ENCODE peak calls at places on chromosome 20, in ten cellular contexts. T is naive thymus-derived CD4-positive, alpha-beta T cell; S is GDM1; J is activated CD4-positive, alpha-beta T cell treated with anti-CD3 and anti-CD28 coated beads for 36 hours; K is ELF-1; Q is MM.1S; R is ACHN; L is natural killer cell; Z is mucosa of descending colon; B is posterior vena cava. C is an unnamed sample.
A peak's percentile ranks its signal among the peaks of the same experiment; 100 is the strongest.

GRCh38 chr20:57881466-57882405 is 171.9 kb upstream of the PMEPA1 start:
- DNase-seq in L (no peak), Q (no peak), R (no peak), J (no peak), B (no peak), Z (no peak), S (no peak), K (no peak), T (no peak), C (peak; percentile 77)

GRCh38 chr20:33370296-33370695 is 31.0 kb downstream of the CDK5RAP1 start:
- DNase-seq in B (no peak), T (peak; percentile 36), L (peak; percentile 48), Z (peak; percentile 22), S (no peak), Q (no peak), J (peak; percentile 59), R (peak; percentile 38), K (no peak), C (no peak)

GRCh38 chr20:3768342-3769130 is 983 bp upstream of the ADISSP start:
- DNase-seq in B (peak; percentile 92), S (peak; percentile 67), L (peak; percentile 67), J (peak; percentile 89), K (peak; percentile 95), T (peak; percentile 87), Z (peak; percentile 79), R (peak; percentile 80), Q (peak; percentile 70), C (no peak)

GRCh38 chr20:63087236-63087871 is 80.6 kb upstream of the BHLHE23 start:
- DNase-seq in Q (no peak), K (no peak), T (no peak), S (no peak), B (peak; percentile 72), L (no peak), J (peak; percentile 1), R (no peak), Z (no peak), C (peak; percentile 62)

GRCh38 chr20:62638055-62638570 is 4.2 kb upstream of the SLCO4A1 start:
- DNase-seq in T (no peak), Q (no peak), L (no peak), J (no peak), R (no peak), S (no peak), B (no peak), Z (no peak), K (no peak), C (no peak)

GRCh38 chr20:51195419-51195901 is 172.6 kb upstream of the KCNG1 start:
- DNase-seq in J (peak; percentile 20), Z (no peak), K (no peak), R (peak; percentile 43), Q (no peak), B (no peak), T (no peak), S (no peak), L (no peak), C (peak; percentile 16)

GRCh38 chr20:38685853-38686473 is 38.3 kb upstream of the SLC32A1 start:
- DNase-seq in Q (peak; percentile 60), T (peak; percentile 39), S (peak; percentile 11), B (no peak), K (peak; percentile 66), R (peak; percentile 58), L (peak; percentile 24), J (peak; percentile 72), Z (peak; percentile 69), C (no peak)

GRCh38 chr20:36154696-36155628 is at the start of gene EPB41L1:
- DNase-seq in J (no peak), R (no peak), S (no peak), Z (peak; percentile 18), Q (no peak), B (no peak), T (peak; percentile 8), L (no peak), K (peak; percentile 36), C (no peak)

GRCh38 chr20:10502098-10502526 is 67.0 kb downstream of the SLX4IP start:
- DNase-seq in R (no peak), Z (no peak), Q (no peak), L (no peak), B (no peak), K (no peak), J (peak; percentile 45), T (peak; percentile 29), S (peak; percentile 21), C (no peak)

GRCh38 chr20:61733891-61734732 is 331.6 kb downstream of the TAF4 start:
- DNase-seq in B (peak; percentile 69), K (no peak), Q (no peak), J (no peak), R (no peak), Z (no peak), T (no peak), L (no peak), S (no peak), C (no peak)

GRCh38 chr20:62651285-62652021 is 9.2 kb downstream of the SLCO4A1 start:
- DNase-seq in R (no peak), T (peak; percentile 90), B (peak; percentile 93), L (peak; percentile 63), Z (peak; percentile 84), J (peak; percentile 90), Q (peak; percentile 96), K (no peak), S (no peak), C (no peak)

GRCh38 chr20:61099786-61100185 is 152.3 kb upstream of the CDH4 start:
- DNase-seq in Q (no peak), J (no peak), Z (no peak), T (no peak), L (no peak), B (no peak), R (no peak), K (no peak), S (no peak), C (no peak)

GRCh38 chr20:37407573-37408002 is 61.6 kb downstream of the SRC start:
- DNase-seq in L (no peak), Q (no peak), R (peak; percentile 37), T (no peak), J (no peak), B (no peak), Z (no peak), S (no peak), K (no peak), C (no peak)

GRCh38 chr20:59010995-59011873 is 4.2 kb upstream of the CTSZ start:
- DNase-seq in J (peak; percentile 16), B (peak; percentile 80), Z (no peak), T (no peak), L (no peak), R (peak; percentile 91), K (no peak), S (no peak), Q (no peak), C (peak; percentile 82)

GRCh38 chr20:46240881-46241280 is 67.4 kb downstream of the CDH22 start:
- DNase-seq in L (no peak), Z (no peak), S (no peak), B (peak; percentile 47), T (no peak), R (no peak), J (no peak), Q (no peak), K (no peak), C (no peak)

GRCh38 chr20:52536841-52537400 is 345.3 kb upstream of the ZFP64 start:
- DNase-seq in Z (no peak), T (no peak), Q (no peak), J (no peak), R (peak; percentile 27), L (no peak), B (no peak), K (no peak), S (no peak), C (no peak)

GRCh38 chr20:4457566-4458543 is 263.9 kb upstream of the PRND start:
- DNase-seq in J (no peak), Z (no peak), Q (no peak), B (no peak), R (no peak), L (no peak), K (peak; percentile 31), S (no peak), T (no peak), C (no peak)

GRCh38 chr20:51497542-51498467 is 44.7 kb downstream of the NFATC2 start:
- DNase-seq in J (peak; percentile 78), Z (peak; percentile 12), Q (no peak), B (no peak), T (peak; percentile 71), R (no peak), S (peak; percentile 86), K (no peak), L (peak; percentile 48), C (peak; percentile 83)

GRCh38 chr20:40860487-40860902 is 168.1 kb upstream of the TOP1 start:
- DNase-seq in L (no peak), T (no peak), J (no peak), S (no peak), Z (no peak), B (peak; percentile 74), K (peak; percentile 26), Q (no peak), R (no peak), C (no peak)

GRCh38 chr20:50120935-50121693 is 8.2 kb upstream of the UBE2V1 start:
- DNase-seq in L (peak; percentile 41), B (peak; percentile 86), Q (peak; percentile 70), R (peak; percentile 67), T (peak; percentile 78), S (peak; percentile 55), K (peak; percentile 66), J (peak; percentile 79), Z (peak; percentile 77), C (no peak)

GRCh38 chr20:2595076-2595475 is 57.4 kb upstream of the NOP56 start:
- DNase-seq in T (no peak), Z (no peak), L (no peak), R (no peak), K (no peak), B (no peak), Q (no peak), S (no peak), J (no peak), C (no peak)

GRCh38 chr20:38730989-38731737 is 6.9 kb downstream of the SLC32A1 start:
- DNase-seq in S (peak; percentile 6), Q (peak; percentile 77), T (peak; percentile 75), J (peak; percentile 90), Z (peak; percentile 71), R (peak; percentile 54), L (peak; percentile 74), K (peak; percentile 88), B (peak; percentile 92), C (peak; percentile 92)

GRCh38 chr20:2816583-2817340 is 598 bp downstream of the TMEM239 start:
- DNase-seq in Q (no peak), L (no peak), B (peak; percentile 71), S (no peak), J (peak; percentile 59), Z (no peak), T (peak; percentile 23), R (no peak), K (peak; percentile 46), C (peak; percentile 88)

GRCh38 chr20:47487175-47487917 is 14.3 kb upstream of the NCOA3 start:
- DNase-seq in Q (peak; percentile 98), L (peak; percentile 53), K (no peak), S (no peak), J (peak; percentile 78), B (no peak), Z (peak; percentile 21), T (peak; percentile 64), R (no peak), C (no peak)

GRCh38 chr20:12410783-12411182 is 493.1 kb downstream of the BTBD3 start:
- DNase-seq in J (no peak), B (no peak), Q (no peak), R (no peak), S (no peak), L (no peak), Z (no peak), T (no peak), K (no peak), C (no peak)

GRCh38 chr20:17807670-17808069 is 107.9 kb downstream of the BANF2 start:
- DNase-seq in S (no peak), B (peak; percentile 68), T (no peak), K (no peak), Z (no peak), J (no peak), Q (no peak), R (no peak), L (no peak), C (no peak)

GRCh38 chr20:56447227-56447626 is 21.2 kb upstream of the RTF2 start:
- DNase-seq in R (no peak), S (no peak), J (no peak), B (no peak), Z (no peak), K (peak; percentile 30), T (no peak), L (no peak), Q (no peak), C (peak; percentile 67)

GRCh38 chr20:12824353-12824752 is 184.4 kb upstream of the SPTLC3 start:
- DNase-seq in J (no peak), Z (no peak), K (no peak), R (no peak), T (no peak), L (no peak), Q (no peak), B (no peak), S (no peak), C (no peak)

C was measured in mesenteric fat pad.